ENCODE peak calls at places on chromosomes 13 and 19, in seven cellular contexts. M is aorta; G is fibroblast of lung; O is neuronal stem cell; Z is tibial nerve; B is GM23248; N is CD8-positive, alpha-beta T cell. X is an unnamed sample. For H3K4me1 and H3K36me3, the result is how much of the 10 kb centered on the place peaks cover.

GRCh38 chr13:109698779-109699178 is 87.6 kb downstream of the IRS2 start:
- DNase-seq in M (no peak), G (peak), O (no peak), Z (no peak), B (peak), N (no peak), X (no peak)

GRCh38 chr19:38684078-38684861 is 36.8 kb downstream of the ACTN4 start:
- DNase-seq in M (peak), G (peak), O (no peak), Z (no peak), B (peak), N (peak), X (peak)

GRCh38 chr19:30411714-30412113 is 39.5 kb downstream of the ZNF536 start:
- DNase-seq in M (no peak), G (no peak), O (no peak), Z (no peak), B (no peak), N (no peak), X (no peak)

GRCh38 chr13:49481788-49482187 is 14.0 kb upstream of the PHF11 start:
- DNase-seq in M (no peak), G (no peak), O (no peak), Z (no peak), B (no peak), N (no peak), X (no peak)

GRCh38 chr13:76921516-76921915 is 26.8 kb upstream of the ACOD1 start:
- DNase-seq in M (peak), G (peak), O (no peak), Z (no peak), B (peak), N (no peak), X (no peak)

GRCh38 chr19:4636151-4636717 is 3.1 kb upstream of the TNFAIP8L1 start:
- DNase-seq in M (peak), G (peak), O (peak), Z (peak), B (peak), N (peak), X (peak)

GRCh38 chr19:23882493-23882892 is 32.2 kb upstream of the ZNF726 start:
- DNase-seq in M (no peak), G (no peak), O (no peak), Z (no peak), B (peak), N (no peak), X (peak)

GRCh38 chr13:106867249-106867648 is 299.3 kb upstream of the ARGLU1 start:
- DNase-seq in M (no peak), G (peak), O (no peak), Z (no peak), B (peak), N (no peak), X (no peak)

GRCh38 chr13:24176351-24177101 is 16.0 kb downstream of the SPATA13 start:
- DNase-seq in M (no peak), G (peak), O (no peak), Z (no peak), B (no peak), N (no peak), X (peak)

GRCh38 chr13:76425930-76426329 is 460.3 kb downstream of the KCTD12 start:
- DNase-seq in M (no peak), G (peak), O (no peak), Z (no peak), B (peak), N (no peak), X (no peak)

GRCh38 chr13:96963786-96964475 is 30.3 kb downstream of the OXGR1 start:
- DNase-seq in M (no peak), G (no peak), O (no peak), Z (no peak), B (no peak), N (no peak), X (no peak)

GRCh38 chr19:12733369-12733896 is 1.1 kb downstream of the TRIR start:
- DNase-seq in M (no peak), G (peak), O (peak), Z (no peak), B (peak), N (peak), X (peak)

GRCh38 chr19:33638167-33639033 is 16.6 kb downstream of the CHST8 start:
- DNase-seq in M (no peak), G (no peak), O (no peak), Z (no peak), B (no peak), N (no peak), X (no peak)

GRCh38 chr13:110363009-110363408 is 55.9 kb downstream of the COL4A2 start:
- DNase-seq in M (peak), G (no peak), O (no peak), Z (no peak), B (no peak), N (no peak), X (no peak)

GRCh38 chr19:27774827-27775226 is 1438.1 kb downstream of the UQCRFS1 start:
- DNase-seq in M (no peak), G (no peak), O (no peak), Z (no peak), B (peak), N (no peak), X (no peak)

GRCh38 chr19:49851456-49852259 is 699 bp downstream of the PTOV1 start:
- DNase-seq in M (no peak), G (peak), O (no peak), Z (no peak), B (peak), N (no peak), X (peak)

GRCh38 chr13:45482571-45483173 is 17.9 kb downstream of the COG3 start:
- DNase-seq in M (no peak), G (peak), O (no peak), Z (no peak), B (peak), N (no peak), X (no peak)

GRCh38 chr13:113653264-113654174 is 4.5 kb downstream of the ATP4B start:
- DNase-seq in M (peak), G (no peak), O (no peak), Z (no peak), B (no peak), N (peak), X (no peak)

GRCh38 chr13:23288995-23289394 is 108.2 kb downstream of the SGCG start:
- DNase-seq in M (no peak), G (no peak), O (no peak), Z (no peak), B (peak), N (no peak), X (no peak)

GRCh38 chr19:39765091-39766076 is 13.3 kb upstream of the LEUTX start:
- DNase-seq in M (no peak), G (peak), O (peak), Z (peak), B (peak), N (peak), X (peak)

GRCh38 chr13:59476376-59476775 is 687.4 kb downstream of the DIAPH3 start:
- DNase-seq in M (no peak), G (no peak), O (no peak), Z (no peak), B (no peak), N (no peak), X (no peak)

GRCh38 chr19:45469835-45470146 is 2.0 kb downstream of the FOSB start:
- DNase-seq in M (no peak), G (no peak), O (no peak), Z (no peak), B (no peak), N (no peak), X (no peak)

GRCh38 chr13:110593430-110594130 is 21.8 kb upstream of the NAXD start:
- DNase-seq in M (no peak), G (peak), O (no peak), Z (peak), B (peak), N (no peak), X (peak)

GRCh38 chr19:28619842-28620429 is 593.0 kb downstream of the UQCRFS1 start:
- DNase-seq in M (no peak), G (no peak), O (no peak), Z (no peak), B (no peak), N (no peak), X (no peak)

GRCh38 chr13:42247883-42248282 is 24.1 kb upstream of the AKAP11 start:
- DNase-seq in M (no peak), G (no peak), O (no peak), Z (no peak), B (peak), N (no peak), X (no peak)

GRCh38 chr13:104592127-104592526 is 1525.9 kb upstream of the SLC10A2 start:
- DNase-seq in M (no peak), G (peak), O (no peak), Z (no peak), B (no peak), N (no peak), X (no peak)

GRCh38 chr13:67146523-67147130 is 83.5 kb downstream of the PCDH9 start:
- DNase-seq in M (no peak), G (no peak), O (no peak), Z (no peak), B (no peak), N (no peak), X (no peak)

GRCh38 chr19:16978839-16979802 is 47.5 kb downstream of the CPAMD8 start:
- DNase-seq in M (no peak), G (no peak), O (no peak), Z (no peak), B (no peak), N (no peak), X (no peak)

GRCh38 chr13:20714563-20715339 is 11.3 kb downstream of the IL17D start:
- DNase-seq in M (peak), G (peak), O (no peak), Z (peak), B (peak), N (no peak), X (no peak)

GRCh38 chr19:52742516-52742915 is 7.7 kb upstream of the ZNF611 start:
- DNase-seq in M (no peak), G (peak), O (no peak), Z (no peak), B (peak), N (no peak), X (no peak)

GRCh38 chr13:83378901-83379300 is 503.4 kb downstream of the SLITRK1 start:
- DNase-seq in M (no peak), G (peak), O (no peak), Z (no peak), B (peak), N (no peak), X (no peak)

GRCh38 chr19:40640744-40641143 is 39.6 kb downstream of the LTBP4 start:
- DNase-seq in M (peak), G (peak), O (no peak), Z (no peak), B (no peak), N (no peak), X (no peak)

GRCh38 chr19:7394728-7395359 is 46.1 kb downstream of the ARHGEF18 start:
- DNase-seq in M (peak), G (peak), O (peak), Z (peak), B (peak), N (peak), X (peak)

GRCh38 chr13:77300176-77301141 is 26.4 kb downstream of the MYCBP2 start:
- DNase-seq in M (no peak), G (peak), O (no peak), Z (no peak), B (peak), N (no peak), X (no peak)

GRCh38 chr13:106471957-106472543 is 63.4 kb downstream of the EFNB2 start:
- DNase-seq in M (peak), G (peak), O (peak), Z (no peak), B (peak), N (no peak), X (peak)

GRCh38 chr13:28582225-28582891 is 76.6 kb upstream of the POMP start:
- DNase-seq in M (no peak), G (no peak), O (no peak), Z (no peak), B (no peak), N (no peak), X (no peak)

GRCh38 chr19:4009990-4010807 is 2.7 kb downstream of the PIAS4 start:
- DNase-seq in M (no peak), G (no peak), O (no peak), Z (no peak), B (peak), N (no peak), X (no peak)

GRCh38 chr19:12933287-12934072 is at the start of gene FARSA:
- DNase-seq in M (peak), G (peak), O (peak), Z (peak), B (peak), N (peak), X (peak)

DNA sequence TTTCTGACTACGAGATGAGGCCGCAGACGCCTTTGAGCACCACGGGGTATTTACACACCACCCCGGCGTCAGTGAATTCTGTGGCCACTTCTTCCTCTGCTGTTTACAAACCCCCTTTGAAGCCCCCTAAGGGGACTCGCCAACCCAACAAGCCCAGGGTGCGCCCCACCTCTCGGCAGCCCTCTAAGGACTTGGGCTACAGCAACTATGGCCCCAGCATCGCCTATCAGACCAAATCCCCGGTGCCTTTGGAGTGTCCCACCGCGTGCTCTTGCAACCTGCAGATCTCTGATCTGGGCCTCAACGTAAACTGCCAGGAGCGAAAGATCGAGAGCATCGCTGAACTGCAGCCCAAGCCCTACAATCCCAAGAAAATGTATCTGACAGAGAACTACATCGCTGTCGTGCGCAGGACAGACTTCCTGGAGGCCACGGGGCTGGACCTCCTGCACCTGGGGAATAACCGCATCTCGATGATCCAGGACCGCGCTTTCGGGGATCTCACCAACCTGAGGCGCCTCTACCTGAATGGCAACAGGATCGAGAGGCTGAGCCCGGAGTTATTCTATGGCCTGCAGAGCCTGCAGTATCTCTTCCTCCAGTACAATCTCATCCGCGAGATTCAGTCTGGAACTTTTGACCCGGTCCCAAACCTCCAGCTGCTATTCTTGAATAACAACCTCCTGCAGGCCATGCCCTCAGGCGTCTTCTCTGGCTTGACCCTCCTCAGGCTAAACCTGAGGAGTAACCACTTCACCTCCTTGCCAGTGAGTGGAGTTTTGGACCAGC is 5.3 kb downstream of the SLITRK5 start:
- DNase-seq in M (peak), G (no peak), O (no peak), Z (no peak), B (no peak), N (no peak), X (no peak)
- H3K4me1 ChIP-seq in M (under half), G (under half), O (under half), Z (under half), B (under half), N (under half), X (under half)

GRCh38 chr13:44373247-44373600 is 400 bp upstream of the SERP2 start:
- DNase-seq in M (no peak), G (no peak), O (no peak), Z (no peak), B (no peak), N (no peak), X (no peak)
- H3K27ac ChIP-seq in M (no peak), G (no peak), O (no peak), Z (peak), B (no peak), N (no peak), X (peak)

DNA sequence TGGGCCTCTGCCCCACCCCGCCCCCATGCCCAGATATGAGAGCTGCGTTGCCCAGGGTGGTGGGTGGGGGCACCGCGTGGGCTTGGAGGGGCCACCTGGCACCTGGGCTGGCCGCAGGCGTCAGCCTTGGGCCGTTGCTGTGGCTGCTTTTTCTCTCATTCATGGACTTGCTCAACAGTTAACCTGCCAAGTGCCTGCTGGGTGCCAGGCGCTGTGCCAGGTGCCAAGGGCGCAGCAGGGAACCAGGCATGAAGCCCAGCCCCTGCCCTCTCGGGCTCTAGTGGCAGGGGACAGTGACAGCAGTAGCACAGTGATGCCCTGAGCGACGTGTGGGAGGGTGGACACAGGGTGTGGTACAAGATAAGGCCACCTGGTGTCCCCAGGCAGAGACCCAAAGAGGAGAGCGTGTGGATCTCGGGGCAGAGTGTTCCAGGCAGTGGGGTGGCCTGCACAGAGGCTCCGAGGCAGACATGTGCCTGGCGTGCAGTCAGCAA is 28.1 kb downstream of the DHX34 start:
- DNase-seq in M (no peak), G (no peak), O (no peak), Z (no peak), B (no peak), N (no peak), X (no peak)
- H3K36me3 ChIP-seq in M (under half), G (under half), O (half or more), Z (under half), B (under half), N (under half), X (under half)

DNA sequence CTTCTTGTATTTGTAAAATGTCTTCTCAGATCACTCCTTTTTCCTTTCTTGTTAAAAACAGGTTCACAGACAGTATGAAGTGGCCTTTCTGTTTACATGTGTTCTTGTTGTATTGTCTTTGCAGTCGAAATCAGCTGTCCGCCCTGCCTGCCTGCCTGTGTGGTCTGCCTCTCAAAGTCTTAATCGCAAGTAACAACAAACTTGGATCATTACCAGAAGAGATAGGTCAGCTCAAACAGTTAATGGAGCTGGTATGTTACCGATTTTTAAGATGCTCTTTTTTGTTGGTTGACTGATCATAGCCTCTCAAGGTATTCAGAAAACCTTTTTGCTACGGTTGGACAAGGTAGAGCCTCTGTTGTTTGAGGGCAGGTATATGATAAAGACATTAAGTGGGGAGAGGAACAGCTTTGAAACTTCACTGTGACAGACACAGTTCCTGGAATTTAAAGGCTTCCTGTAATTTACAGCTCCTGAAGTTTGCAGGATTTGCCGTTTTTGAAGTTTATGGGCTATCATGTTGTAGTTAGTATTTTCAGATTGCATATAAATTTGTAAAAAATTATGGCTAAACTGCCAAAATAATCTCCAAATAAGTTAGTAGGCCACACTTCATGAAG is 116.0 kb downstream of the LRCH1 start:
- DNase-seq in M (no peak), G (no peak), O (no peak), Z (no peak), B (no peak), N (no peak), X (no peak)
- H3K4me1 ChIP-seq in M (under half), G (under half), O (under half), Z (under half), B (under half), N (under half), X (under half)

DNA sequence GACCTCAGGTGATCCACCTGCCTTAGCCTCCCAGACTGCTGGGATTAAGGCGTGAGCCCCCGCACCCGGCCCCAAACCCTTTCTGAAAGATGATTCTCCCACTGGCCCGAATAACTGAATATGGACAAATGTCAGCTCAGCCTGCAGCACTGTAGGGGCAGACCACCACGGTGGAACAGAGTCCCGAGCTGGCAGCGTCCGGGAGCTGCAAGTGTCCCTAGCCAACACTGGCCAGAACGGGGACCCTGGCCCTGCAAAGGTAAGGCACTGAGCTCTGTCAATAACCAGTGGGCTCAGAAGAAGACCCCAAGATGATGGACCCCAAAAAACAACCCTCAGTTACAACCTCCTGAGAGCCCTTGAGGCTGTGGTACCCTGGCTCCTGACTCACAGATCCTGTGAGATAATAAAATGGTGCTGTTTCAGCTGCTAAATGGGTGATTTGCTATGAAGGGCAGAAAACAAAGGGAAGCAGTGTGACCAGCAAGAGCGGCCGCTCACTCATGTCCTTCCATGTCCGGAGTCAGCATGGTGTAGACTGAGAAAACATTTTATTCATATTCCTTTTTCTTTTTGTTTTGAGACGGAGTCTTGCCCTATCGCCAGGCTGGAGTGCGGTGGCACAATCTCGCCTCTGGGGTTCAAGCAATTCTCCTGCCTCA is 1.6 kb downstream of the LSM7 start:
- DNase-seq in M (no peak), G (no peak), O (no peak), Z (no peak), B (peak), N (no peak), X (no peak)
- H3K27ac ChIP-seq in M (no peak), G (peak), O (no peak), Z (no peak), B (no peak), N (no peak), X (no peak)

DNA sequence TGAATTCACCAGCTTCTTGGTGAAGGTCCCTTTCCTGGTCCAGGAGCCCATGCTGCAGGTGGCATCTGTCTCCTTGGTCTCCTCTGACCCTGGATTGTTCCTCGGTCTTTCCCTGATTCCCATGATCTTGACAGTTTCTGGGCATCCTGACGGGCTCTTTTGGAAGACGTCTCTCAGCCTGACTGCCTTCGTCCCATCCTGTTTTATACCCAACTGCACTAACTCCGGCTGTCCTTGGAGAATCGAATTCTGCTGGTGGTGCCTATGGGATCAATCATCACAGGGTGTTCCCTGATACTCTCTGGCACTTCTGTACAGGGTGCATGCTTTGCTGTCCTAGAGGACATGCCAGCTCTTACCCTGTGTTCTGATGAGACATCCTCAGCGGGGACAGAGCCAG is 19.1 kb downstream of the CERS1 start:
- DNase-seq in M (no peak), G (no peak), O (no peak), Z (no peak), B (no peak), N (peak), X (no peak)
- H3K36me3 ChIP-seq in M (under half), G (under half), O (half or more), Z (under half), B (under half), N (under half), X (under half)

X was measured in small intestine.